ENCODE peak calls at places on chromosomes 6 and 20, in six cellular contexts. Y is K562, J is A549, X is IMR-90, C is HepG2, H is GM12878. K is an unnamed sample.
A peak's percentile ranks its signal among the peaks of the same experiment; 100 is the strongest.

GRCh38 chr6:56087421-56087820 is 160.0 kb downstream of the COL21A1 start:
- DNase-seq in Y (no peak), J (no peak), X (peak; percentile 28), C (no peak), H (no peak), K (no peak)

GRCh38 chr20:57522380-57522973 is 2.5 kb downstream of the CTCFL start:
- DNase-seq in Y (no peak), J (no peak), X (no peak), C (no peak), H (no peak), K (no peak)

GRCh38 chr6:147170269-147170668 is 33.9 kb upstream of the STXBP5 start:
- DNase-seq in Y (no peak), J (no peak), X (peak; percentile 95), C (no peak), H (no peak), K (no peak)

GRCh38 chr6:43714311-43715055 is 26.9 kb upstream of the MRPS18A start:
- DNase-seq in Y (peak; percentile 85), J (no peak), X (peak; percentile 59), C (peak; percentile 54), H (no peak), K (no peak)

GRCh38 chr6:65623569-65623968 is 83.5 kb downstream of the EYS start:
- DNase-seq in Y (no peak), J (no peak), X (no peak), C (no peak), H (no peak), K (no peak)

GRCh38 chr20:44022464-44022863 is 107.8 kb downstream of the TOX2 start:
- DNase-seq in Y (no peak), J (no peak), X (no peak), C (no peak), H (no peak), K (no peak)

GRCh38 chr20:45322952-45323383 is 14.9 kb upstream of the MATN4 start:
- DNase-seq in Y (no peak), J (no peak), X (peak; percentile 43), C (peak; percentile 86), H (no peak), K (no peak)

GRCh38 chr20:40703981-40704530 is 15.0 kb upstream of the MAFB start:
- DNase-seq in Y (no peak), J (no peak), X (no peak), C (no peak), H (no peak), K (no peak)

GRCh38 chr20:56779452-56780143 is 150.5 kb downstream of the TFAP2C start:
- DNase-seq in Y (no peak), J (no peak), X (no peak), C (no peak), H (no peak), K (no peak)

GRCh38 chr6:4774715-4775590 is 1.3 kb upstream of the CDYL start:
- DNase-seq in Y (no peak), J (no peak), X (no peak), C (no peak), H (no peak), K (no peak)

GRCh38 chr6:130216630-130217029 is 6.1 kb downstream of the SAMD3 start:
- DNase-seq in Y (no peak), J (no peak), X (no peak), C (no peak), H (no peak), K (no peak)

GRCh38 chr6:17336425-17336824 is 55.3 kb downstream of the RBM24 start:
- DNase-seq in Y (no peak), J (no peak), X (peak; percentile 96), C (no peak), H (no peak), K (no peak)

GRCh38 chr6:149482542-149483261 is 2.1 kb downstream of the ZC3H12D start:
- DNase-seq in Y (no peak), J (no peak), X (no peak), C (no peak), H (no peak), K (no peak)

GRCh38 chr6:132354517-132355167 is 46.6 kb downstream of the MOXD1 start:
- DNase-seq in Y (no peak), J (no peak), X (no peak), C (no peak), H (peak; percentile 63), K (no peak)
- TF ChIP-seq BHLHE40 in Y (no peak), J (no peak), X (no peak), C (no peak), H (no peak), K (no peak)

GRCh38 chr6:79671605-79672266 is 40.6 kb downstream of the SH3BGRL2 start:
- DNase-seq in Y (peak; percentile 42), J (no peak), X (peak; percentile 40), C (peak; percentile 35), H (no peak), K (no peak)
- TF ChIP-seq BHLHE40 in Y (no peak), J (no peak), X (no peak), C (no peak), H (no peak), K (no peak)

DNA sequence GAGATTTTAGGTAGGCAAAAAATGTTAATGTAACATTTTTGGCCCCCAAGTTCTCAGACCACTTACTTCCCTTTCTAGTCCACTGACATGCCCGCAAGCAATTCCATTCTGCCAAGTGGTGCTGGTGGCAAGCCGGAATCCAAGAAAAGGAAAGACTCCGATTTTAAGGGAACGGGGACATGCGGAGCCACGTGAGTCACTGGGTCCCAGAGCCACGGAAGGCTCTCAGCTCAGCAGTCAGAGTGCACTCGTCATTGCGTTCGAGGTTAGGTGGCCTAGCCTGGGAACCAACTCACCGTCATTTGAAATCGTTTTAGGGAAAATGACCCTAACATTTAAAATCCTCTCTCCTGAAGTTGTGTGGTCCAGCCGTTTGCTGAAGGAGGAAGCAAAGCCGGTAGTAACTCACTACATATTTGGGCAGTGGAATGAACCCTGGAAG is 711 bp upstream of the SIRT5 start:
- DNase-seq in Y (peak; percentile 26), J (peak; percentile 25), X (peak; percentile 46), C (peak; percentile 29), H (no peak), K (no peak)
- TF ChIP-seq BHLHE40 in Y (peak; percentile 41), J (no peak), X (no peak), C (no peak), H (no peak), K (no peak)

GRCh38 chr6:131980791-131981623 is 29.8 kb upstream of the CCN2 start:
- DNase-seq in Y (no peak), J (no peak), X (no peak), C (peak; percentile 100), H (no peak), K (no peak)
- TF ChIP-seq BHLHE40 in Y (no peak), J (no peak), X (no peak), C (peak; percentile 5), H (no peak), K (no peak)

DNA sequence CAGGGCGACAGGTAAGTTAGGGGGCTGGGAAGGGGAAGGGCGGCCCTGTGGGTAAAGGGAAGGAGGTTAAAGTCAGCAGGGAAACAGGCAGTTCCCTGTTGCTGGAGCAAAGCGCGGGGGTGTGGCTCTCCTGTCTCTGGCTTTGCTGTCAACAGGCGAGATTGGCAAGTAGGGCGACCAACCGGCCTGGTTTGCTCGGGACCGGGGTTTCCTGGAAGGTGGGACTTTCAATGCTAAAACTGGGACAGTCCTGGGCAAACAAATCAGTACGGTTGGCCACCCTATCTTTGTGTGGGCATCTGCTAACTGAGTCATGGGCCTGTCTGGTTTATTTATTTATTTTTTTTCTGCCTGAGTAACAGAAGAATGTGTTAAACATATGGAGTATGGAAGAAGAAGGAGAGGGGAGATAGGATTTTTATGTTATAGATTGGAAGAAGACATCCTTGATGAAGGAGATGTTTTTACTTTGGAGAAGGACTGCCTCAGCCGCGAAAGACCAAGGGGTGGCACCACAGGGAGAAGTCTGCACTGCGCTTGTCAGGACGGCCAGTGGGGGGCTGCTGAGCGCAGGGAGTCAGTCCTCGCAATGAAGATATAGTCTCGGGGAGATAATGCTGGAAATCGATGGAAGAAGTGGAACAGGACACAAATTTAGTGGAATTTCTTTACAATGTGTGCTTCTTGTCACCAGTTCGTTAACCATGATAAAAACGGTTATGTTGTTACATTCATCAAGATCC is 43.4 kb upstream of the ESR1 start:
- DNase-seq in Y (peak; percentile 31), J (peak; percentile 58), X (peak; percentile 73), C (peak; percentile 46), H (no peak), K (peak; percentile 78)
- TF ChIP-seq BHLHE40 in Y (no peak), J (no peak), X (no peak), C (no peak), H (no peak), K (no peak)

GRCh38 chr6:128114164-128114563 is 213.3 kb upstream of the THEMIS start:
- DNase-seq in Y (no peak), J (no peak), X (no peak), C (no peak), H (no peak), K (no peak)

GRCh38 chr6:128121190-128121589 is 220.3 kb upstream of the THEMIS start:
- DNase-seq in Y (no peak), J (no peak), X (no peak), C (no peak), H (no peak), K (no peak)

GRCh38 chr6:128118401-128118800 is 217.5 kb upstream of the THEMIS start:
- DNase-seq in Y (no peak), J (no peak), X (peak; percentile 60), C (no peak), H (no peak), K (no peak)

GRCh38 chr6:128121610-128122009 is 220.8 kb upstream of the THEMIS start:
- DNase-seq in Y (no peak), J (no peak), X (no peak), C (no peak), H (no peak), K (no peak)

GRCh38 chr6:128117916-128118315 is 217.1 kb upstream of the THEMIS start:
- DNase-seq in Y (no peak), J (no peak), X (no peak), C (no peak), H (no peak), K (no peak)
- TF ChIP-seq BHLHE40 in Y (no peak), J (no peak), X (no peak), C (no peak), H (no peak), K (no peak)

DNA sequence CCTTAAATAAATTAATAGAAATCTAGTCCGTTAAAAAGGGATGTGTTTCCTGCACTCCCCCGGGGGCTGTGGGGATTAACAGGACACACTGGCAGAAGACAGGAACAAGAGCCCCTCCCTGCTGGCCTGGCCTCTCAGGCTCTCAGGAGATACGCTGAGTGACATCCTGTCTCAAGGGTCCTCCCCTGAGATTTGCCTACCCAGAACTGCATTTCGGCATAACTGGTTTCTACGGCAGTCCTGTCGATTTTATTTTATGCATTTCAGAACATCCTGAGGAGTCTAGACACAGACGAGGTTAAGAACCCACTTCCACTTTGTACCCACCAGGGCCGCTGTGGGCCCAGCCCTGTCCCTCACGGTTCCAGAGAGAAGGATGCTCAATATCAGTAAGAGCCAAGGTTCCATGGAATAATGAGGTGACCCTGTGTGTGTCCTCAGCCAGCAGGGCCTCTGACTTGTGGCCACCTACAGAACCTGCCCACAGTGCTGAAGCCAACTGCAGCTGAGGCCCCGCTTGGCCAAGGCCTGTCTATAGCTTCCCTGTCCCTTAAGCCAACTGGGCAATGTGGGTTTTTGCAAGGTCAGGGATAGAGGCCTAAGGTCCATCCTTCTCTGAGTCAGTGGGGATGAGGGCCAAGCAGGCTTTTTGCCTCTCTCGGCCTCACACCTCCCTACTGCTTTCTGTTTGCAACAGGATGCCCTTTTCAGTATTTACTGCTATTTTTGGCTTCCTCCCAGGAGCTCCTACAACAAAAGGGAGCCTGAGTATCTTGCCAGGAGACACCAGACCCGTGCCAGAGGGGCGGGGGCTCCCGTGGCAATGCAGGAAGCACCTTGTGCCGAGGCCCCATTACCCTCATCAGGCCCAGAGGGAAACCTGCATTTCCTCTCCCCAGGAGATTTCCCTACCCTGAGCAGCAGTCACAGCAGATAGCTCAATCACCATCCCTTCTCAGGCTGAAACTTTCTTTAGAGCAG is 14.7 kb downstream of the UQCC2 start:
- DNase-seq in Y (no peak), J (no peak), X (peak; percentile 61), C (no peak), H (no peak), K (no peak)
- TF ChIP-seq BHLHE40 in Y (no peak), J (no peak), X (no peak), C (no peak), H (no peak), K (no peak)